ENCODE peak calls at places on chromosomes 3 and 15, in eight cellular contexts. Q is HFF-Myc, T is esophagus muscularis mucosa, H is AG04449, G is adipocyte, X is psoas muscle, K is dorsolateral prefrontal cortex, O is endothelial cell of umbilical vein. V is an unnamed sample.

GRCh38 chr15:56736308-56736707 is 3.0 kb upstream of the ZNF280D start:
- DNase-seq in Q (no peak), K (no peak), T (no peak), G (peak), H (no peak), X (no peak), O (peak), V (peak)

GRCh38 chr15:29130461-29130860 is 139.2 kb downstream of the NSMCE3 start:
- DNase-seq in X (no peak), T (no peak), O (no peak), H (no peak), Q (no peak), G (no peak), K (no peak), V (no peak)

GRCh38 chr3:111072016-111072891 is 638 bp downstream of the NECTIN3 start:
- DNase-seq in O (peak), X (peak), G (peak), H (no peak), K (no peak), T (no peak), Q (no peak), V (peak)

GRCh38 chr3:141049681-141050080 is 1.5 kb upstream of the SPSB4 start:
- DNase-seq in K (no peak), T (peak), X (no peak), H (no peak), Q (no peak), G (no peak), O (no peak), V (peak)

GRCh38 chr3:62587169-62587568 is 213.8 kb upstream of the FEZF2 start:
- DNase-seq in Q (no peak), X (no peak), T (peak), H (no peak), O (peak), G (no peak), K (no peak), V (peak)

GRCh38 chr15:100735654-100736053 is 133.3 kb downstream of the ASB7 start:
- DNase-seq in H (no peak), T (no peak), Q (no peak), G (no peak), X (no peak), O (no peak), K (no peak), V (no peak)

GRCh38 chr15:86040360-86041095 is 39.1 kb upstream of the AGBL1 start:
- DNase-seq in O (no peak), T (no peak), G (no peak), Q (no peak), K (peak), H (no peak), X (no peak), V (no peak)

GRCh38 chr15:39403674-39404117 is 177.2 kb upstream of the THBS1 start:
- DNase-seq in G (peak), H (peak), O (peak), T (peak), K (no peak), X (no peak), Q (no peak), V (peak)

GRCh38 chr3:25782938-25783660 is at the start of gene NGLY1:
- DNase-seq in X (peak), G (peak), O (peak), K (peak), T (peak), H (no peak), Q (peak), V (peak)

GRCh38 chr15:86608461-86608860 is 528.8 kb downstream of the AGBL1 start:
- DNase-seq in K (no peak), T (no peak), Q (no peak), X (peak), G (no peak), O (no peak), H (no peak), V (peak)

GRCh38 chr3:32283304-32283703 is 44.8 kb downstream of the CMTM8 start:
- DNase-seq in Q (no peak), O (no peak), G (no peak), H (no peak), X (peak), K (no peak), T (no peak), V (no peak)

GRCh38 chr15:63893866-63894661 is 60.3 kb upstream of the HERC1 start:
- DNase-seq in Q (no peak), X (peak), H (no peak), O (no peak), T (no peak), G (no peak), K (no peak), V (no peak)

GRCh38 chr3:109275702-109276293 is 40.5 kb downstream of the DPPA2 start:
- DNase-seq in O (peak), T (no peak), H (no peak), G (peak), Q (no peak), K (peak), X (no peak), V (peak)

GRCh38 chr3:176757440-176757839 is 439.8 kb downstream of the TBL1XR1 start:
- DNase-seq in O (no peak), X (no peak), G (no peak), T (no peak), Q (no peak), K (no peak), H (no peak), V (no peak)

GRCh38 chr15:67158367-67158766 is 93.0 kb downstream of the SMAD3 start:
- DNase-seq in Q (no peak), O (no peak), T (no peak), H (no peak), X (no peak), G (no peak), K (no peak), V (no peak)

GRCh38 chr15:58985443-58985842 is 2.0 kb upstream of the RNF111 start:
- DNase-seq in Q (no peak), H (no peak), K (no peak), T (no peak), X (peak), G (peak), O (no peak), V (peak)

GRCh38 chr15:90895571-90896117 is 7.5 kb upstream of the MAN2A2 start:
- DNase-seq in H (no peak), O (no peak), K (peak), Q (no peak), X (no peak), T (no peak), G (no peak), V (peak)

GRCh38 chr3:129486057-129487035 is 42.1 kb upstream of the RHO start:
- DNase-seq in X (no peak), H (peak), G (peak), T (no peak), K (no peak), Q (peak), O (no peak), V (peak)

GRCh38 chr3:126258670-126259069 is 78.3 kb upstream of the ALDH1L1 start:
- DNase-seq in O (no peak), K (no peak), X (peak), H (no peak), Q (peak), G (no peak), T (peak), V (no peak)

GRCh38 chr15:70351941-70352774 is 254.4 kb upstream of the TLE3 start:
- DNase-seq in G (no peak), O (no peak), T (no peak), X (no peak), Q (no peak), K (no peak), H (no peak), V (no peak)

GRCh38 chr3:2511356-2511755 is 412.7 kb downstream of the CNTN4 start:
- DNase-seq in G (no peak), O (no peak), Q (no peak), H (no peak), X (peak), T (no peak), K (peak), V (no peak)

GRCh38 chr15:67366904-67367303 is 112.3 kb downstream of the IQCH start:
- DNase-seq in T (no peak), G (no peak), K (no peak), H (no peak), O (no peak), Q (no peak), X (no peak), V (no peak)

GRCh38 chr3:107598926-107599754 is 76.4 kb downstream of the BBX start:
- DNase-seq in X (peak), H (no peak), G (peak), O (peak), K (peak), Q (no peak), T (no peak), V (peak)

GRCh38 chr3:149134560-149134959 is 5.1 kb downstream of the HPS3 start:
- DNase-seq in H (no peak), O (no peak), X (no peak), T (no peak), K (no peak), Q (no peak), G (no peak), V (peak)

GRCh38 chr15:32113224-32113623 is 82.9 kb downstream of the CHRNA7 start:
- DNase-seq in O (no peak), H (no peak), T (peak), G (no peak), K (no peak), Q (no peak), X (no peak), V (no peak)

GRCh38 chr15:31235298-31236183 is 91.1 kb upstream of the KLF13 start:
- DNase-seq in X (no peak), G (peak), O (no peak), H (no peak), K (peak), Q (no peak), T (no peak), V (peak)

GRCh38 chr15:80710635-80711553 is 15.8 kb downstream of the ABHD17C start:
- DNase-seq in T (no peak), G (no peak), H (no peak), X (no peak), O (no peak), Q (no peak), K (no peak), V (no peak)

GRCh38 chr15:35003928-35004327 is 15.8 kb upstream of the ZNF770 start:
- DNase-seq in X (no peak), O (no peak), Q (no peak), H (no peak), K (no peak), T (peak), G (no peak), V (no peak)

GRCh38 chr3:116517308-116517707 is 72.0 kb upstream of the LSAMP start:
- DNase-seq in X (no peak), O (no peak), G (peak), K (no peak), H (no peak), T (no peak), Q (no peak), V (peak)

GRCh38 chr15:64461577-64462162 is 1.3 kb downstream of the ZNF609 start:
- DNase-seq in X (no peak), K (peak), Q (no peak), O (peak), G (peak), H (no peak), T (no peak), V (peak)

GRCh38 chr3:103385991-103386390 is 951.2 kb downstream of the ZPLD1 start:
- DNase-seq in Q (no peak), K (no peak), T (no peak), G (no peak), X (no peak), H (no peak), O (no peak), V (no peak)

GRCh38 chr3:62184559-62184958 is 188.8 kb downstream of the FEZF2 start:
- DNase-seq in G (peak), T (no peak), K (peak), H (no peak), X (peak), O (no peak), Q (no peak), V (peak)

GRCh38 chr15:44713006-44713966 is 2.0 kb downstream of the B2M start:
- DNase-seq in X (no peak), H (no peak), G (peak), O (peak), T (no peak), Q (no peak), K (no peak), V (peak)

GRCh38 chr15:74541494-74542191 is 623 bp downstream of the ARID3B start:
- DNase-seq in H (no peak), Q (no peak), G (peak), K (peak), T (no peak), X (no peak), O (peak), V (peak)

GRCh38 chr15:40930430-40931299 is 1.5 kb downstream of the DLL4 start:
- DNase-seq in O (peak), H (no peak), X (peak), G (peak), Q (no peak), T (no peak), K (no peak), V (peak)

GRCh38 chr15:37616215-37616614 is 318.2 kb upstream of the TMCO5A start:
- DNase-seq in X (no peak), G (no peak), Q (peak), K (no peak), T (no peak), O (no peak), H (no peak), V (no peak)

GRCh38 chr3:39810647-39811161 is 1.3 kb downstream of the MYRIP start:
- DNase-seq in O (peak), K (no peak), G (no peak), Q (no peak), H (no peak), T (no peak), X (no peak), V (no peak)
- H3K4me3 ChIP-seq in O (peak), K (peak), G (no peak), Q (no peak), H (no peak), T (peak), X (peak), V (no peak)

GRCh38 chr3:56467108-56467507 is 1.2 kb downstream of the ERC2 start:
- DNase-seq in T (no peak), H (no peak), Q (peak), X (peak), K (peak), O (peak), G (no peak), V (peak)
- H3K4me3 ChIP-seq in T (peak), H (no peak), Q (peak), X (peak), K (peak), O (peak), G (no peak), V (peak)

GRCh38 chr3:173841334-173841733 is 443.8 kb downstream of the NLGN1 start:
- DNase-seq in Q (no peak), X (no peak), H (no peak), G (no peak), K (no peak), O (no peak), T (no peak), V (peak)
- H3K4me3 ChIP-seq in Q (no peak), X (no peak), H (no peak), G (no peak), K (no peak), O (no peak), T (no peak), V (no peak)

GRCh38 chr3:57983734-57984518 is 24.3 kb upstream of the FLNB start:
- DNase-seq in T (no peak), O (peak), K (peak), X (peak), Q (peak), H (peak), G (peak), V (peak)
- H3K4me3 ChIP-seq in T (no peak), O (no peak), K (no peak), X (no peak), Q (no peak), H (no peak), G (no peak), V (no peak)

DNA sequence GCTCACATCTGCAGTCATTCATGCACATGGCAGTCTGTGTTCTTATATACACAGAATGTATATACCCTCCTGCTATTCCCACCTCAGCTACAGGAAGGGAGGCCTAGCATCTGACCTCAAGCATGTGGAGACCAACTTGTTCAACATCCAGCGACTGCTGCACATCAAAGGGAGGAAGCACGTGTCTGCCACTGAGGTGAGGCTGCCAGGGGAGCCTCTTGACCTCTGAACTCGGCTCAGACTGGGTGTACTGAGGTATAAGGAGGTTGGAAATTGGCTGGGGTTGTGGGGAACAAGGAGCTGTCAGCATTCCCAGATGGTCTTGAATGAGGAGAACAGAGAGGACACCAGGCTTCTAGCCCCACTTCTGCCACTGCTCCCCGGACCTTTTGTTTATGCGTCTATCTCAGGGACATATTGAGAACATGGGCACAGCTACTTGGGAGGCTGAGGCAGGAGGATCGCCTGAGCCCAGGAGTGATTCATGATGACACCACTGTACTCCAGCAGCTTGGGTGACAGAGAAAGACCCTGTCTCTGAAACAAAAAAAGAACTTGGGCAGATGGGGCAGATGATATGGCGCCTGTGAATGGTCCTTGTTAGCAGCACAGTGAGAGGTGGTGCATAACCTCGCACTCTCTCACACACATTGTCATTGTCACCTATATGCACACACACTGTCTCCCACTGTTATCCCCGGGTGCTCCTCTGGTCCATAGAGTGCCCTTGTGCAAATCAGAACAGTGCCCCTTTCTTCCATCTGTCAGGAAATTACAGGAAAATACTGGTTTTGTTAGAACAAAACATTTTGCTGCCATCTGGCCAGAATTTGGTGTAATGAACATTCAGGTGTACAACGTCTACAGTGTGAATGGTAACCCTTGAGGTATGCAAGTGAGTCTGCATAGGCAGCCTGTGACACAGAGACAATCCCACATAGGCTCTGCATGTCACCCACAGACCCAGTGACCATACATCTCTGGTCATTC is 5.4 kb downstream of the VILL start:
- DNase-seq in T (no peak), X (no peak), K (no peak), Q (no peak), G (no peak), H (no peak), O (no peak), V (peak)
- H3K4me3 ChIP-seq in T (no peak), X (no peak), K (no peak), Q (no peak), G (no peak), H (no peak), O (no peak), V (no peak)

GRCh38 chr3:10558726-10559125 is 53.3 kb upstream of the ATP2B2 start:
- DNase-seq in T (no peak), X (no peak), Q (no peak), K (no peak), H (no peak), G (no peak), O (no peak), V (no peak)
- H3K4me3 ChIP-seq in T (no peak), X (no peak), Q (no peak), K (no peak), H (no peak), G (no peak), O (no peak), V (no peak)

V was measured in choroid plexus epithelial cell.